ENCODE peak calls at places on chromosomes 13 and 19, in six cellular contexts. I is left lung, B is body of pancreas, Y is psoas muscle, G is cardiac muscle cell, J is keratinocyte. N is an unnamed sample.

GRCh38 chr19:21698215-21698614 is 69.2 kb downstream of the ZNF100 start:
- DNase-seq in I (no peak), B (no peak), Y (no peak), G (peak; percentile 56), J (no peak), N (no peak)

GRCh38 chr19:16168465-16169081 is 4.8 kb downstream of the CIB3 start:
- DNase-seq in I (no peak), B (no peak), Y (no peak), G (no peak), J (no peak), N (no peak)

GRCh38 chr13:35630551-35631275 is 154.2 kb upstream of the MAB21L1 start:
- DNase-seq in I (no peak), B (no peak), Y (no peak), G (peak; percentile 75), J (no peak), N (no peak)

GRCh38 chr13:27728271-27728670 is 64.0 kb upstream of the GSX1 start:
- DNase-seq in I (no peak), B (no peak), Y (no peak), G (no peak), J (no peak), N (no peak)

GRCh38 chr19:37763488-37763887 is 15.9 kb downstream of the ZNF573 start:
- DNase-seq in I (no peak), B (no peak), Y (no peak), G (no peak), J (no peak), N (no peak)

GRCh38 chr19:17466487-17466850 is 3.9 kb upstream of the SLC27A1 start:
- DNase-seq in I (no peak), B (no peak), Y (no peak), G (no peak), J (no peak), N (no peak)

GRCh38 chr13:109381546-109382180 is 404.7 kb downstream of the IRS2 start:
- DNase-seq in I (no peak), B (no peak), Y (no peak), G (no peak), J (peak; percentile 9), N (no peak)

GRCh38 chr13:75813323-75813722 is 177.2 kb downstream of the LMO7 start:
- DNase-seq in I (no peak), B (no peak), Y (no peak), G (no peak), J (no peak), N (no peak)

GRCh38 chr13:113112893-113113845 is 7.6 kb downstream of the F7 start:
- DNase-seq in I (no peak), B (no peak), Y (no peak), G (no peak), J (no peak), N (no peak)

GRCh38 chr19:28643284-28643683 is 569.7 kb downstream of the UQCRFS1 start:
- DNase-seq in I (no peak), B (peak; percentile 19), Y (no peak), G (no peak), J (no peak), N (no peak)

GRCh38 chr13:83153833-83154232 is 728.4 kb downstream of the SLITRK1 start:
- DNase-seq in I (no peak), B (no peak), Y (no peak), G (no peak), J (no peak), N (no peak)

GRCh38 chr19:42057856-42058255 is 12.2 kb downstream of the GRIK5 start:
- DNase-seq in I (no peak), B (no peak), Y (no peak), G (no peak), J (no peak), N (no peak)

GRCh38 chr19:31905980-31906948 is 439.1 kb upstream of the ZNF507 start:
- DNase-seq in I (peak; percentile 40), B (no peak), Y (peak; percentile 26), G (no peak), J (no peak), N (no peak)

GRCh38 chr19:16496613-16496983 is 404 bp downstream of the C19orf44 start:
- DNase-seq in I (no peak), B (no peak), Y (peak; percentile 63), G (no peak), J (no peak), N (no peak)

GRCh38 chr19:47239610-47240296 is 8.8 kb upstream of the BBC3 start:
- DNase-seq in I (no peak), B (peak; percentile 62), Y (peak; percentile 58), G (peak; percentile 59), J (no peak), N (no peak)

GRCh38 chr19:29941828-29942403 is at the start of gene URI1:
- DNase-seq in I (peak; percentile 90), B (peak; percentile 95), Y (peak; percentile 94), G (peak; percentile 93), J (peak; percentile 36), N (peak; percentile 95)

GRCh38 chr13:98658131-98658530 is 81.2 kb upstream of the STK24 start:
- DNase-seq in I (no peak), B (no peak), Y (no peak), G (no peak), J (no peak), N (no peak)

GRCh38 chr19:45952691-45953505 is 20.8 kb downstream of the NOVA2 start:
- DNase-seq in I (no peak), B (peak; percentile 66), Y (peak; percentile 47), G (peak; percentile 92), J (no peak), N (no peak)

GRCh38 chr19:36030264-36031148 is 2.2 kb downstream of the CLIP3 start:
- DNase-seq in I (no peak), B (no peak), Y (no peak), G (no peak), J (no peak), N (peak; percentile 51)

GRCh38 chr19:1956143-1956537 is 15.2 kb downstream of the CSNK1G2 start:
- DNase-seq in I (no peak), B (no peak), Y (no peak), G (no peak), J (no peak), N (no peak)

GRCh38 chr19:19652482-19653295 is 9.2 kb upstream of the GMIP start:
- DNase-seq in I (no peak), B (no peak), Y (no peak), G (no peak), J (no peak), N (no peak)

GRCh38 chr13:98513837-98514236 is 63.1 kb downstream of the STK24 start:
- DNase-seq in I (no peak), B (no peak), Y (no peak), G (no peak), J (no peak), N (no peak)

GRCh38 chr13:89897681-89898080 is 1449.8 kb upstream of the MIR17HG start:
- DNase-seq in I (no peak), B (no peak), Y (no peak), G (no peak), J (no peak), N (no peak)

DNA sequence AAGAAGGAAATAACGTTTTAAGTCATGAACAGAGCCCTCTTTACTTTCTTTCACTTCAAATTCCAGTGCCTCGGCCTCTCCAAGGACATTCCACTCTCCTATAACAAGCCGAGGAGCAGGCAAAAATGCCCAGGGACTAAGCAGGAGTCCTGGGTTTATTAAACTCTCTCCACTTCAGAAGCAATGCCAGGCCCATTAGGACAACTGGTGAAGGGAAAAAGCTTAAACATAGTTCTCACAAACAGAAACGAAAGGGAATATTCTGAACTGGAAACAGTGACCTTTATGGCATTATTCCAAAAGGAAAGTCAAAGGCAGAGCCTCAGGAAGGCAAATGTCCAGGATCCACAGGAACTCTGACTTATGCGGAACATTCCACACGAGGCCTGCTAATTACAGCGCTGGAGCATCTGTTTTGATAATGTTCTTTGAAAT is 30.9 kb upstream of the MED4 start:
- DNase-seq in I (no peak), B (no peak), Y (no peak), G (peak; percentile 3), J (no peak), N (no peak)
- H3K27ac ChIP-seq in I (peak overlapping the region; percentile 78), B (no peak overlapping the region), Y (peak overlapping the region; percentile 73), G (no peak overlapping the region), J (no peak overlapping the region), N (peak overlapping the region; percentile 31)

GRCh38 chr13:44668707-44669106 is 92.6 kb upstream of the TSC22D1 start:
- DNase-seq in I (no peak), B (no peak), Y (no peak), G (no peak), J (no peak), N (no peak)

GRCh38 chr13:44662515-44662914 is 86.4 kb upstream of the TSC22D1 start:
- DNase-seq in I (no peak), B (no peak), Y (no peak), G (no peak), J (no peak), N (no peak)

GRCh38 chr13:44664308-44664707 is 88.2 kb upstream of the TSC22D1 start:
- DNase-seq in I (no peak), B (no peak), Y (no peak), G (no peak), J (no peak), N (no peak)

GRCh38 chr13:44669534-44669933 is 93.4 kb upstream of the TSC22D1 start:
- DNase-seq in I (no peak), B (no peak), Y (no peak), G (no peak), J (no peak), N (no peak)

DNA sequence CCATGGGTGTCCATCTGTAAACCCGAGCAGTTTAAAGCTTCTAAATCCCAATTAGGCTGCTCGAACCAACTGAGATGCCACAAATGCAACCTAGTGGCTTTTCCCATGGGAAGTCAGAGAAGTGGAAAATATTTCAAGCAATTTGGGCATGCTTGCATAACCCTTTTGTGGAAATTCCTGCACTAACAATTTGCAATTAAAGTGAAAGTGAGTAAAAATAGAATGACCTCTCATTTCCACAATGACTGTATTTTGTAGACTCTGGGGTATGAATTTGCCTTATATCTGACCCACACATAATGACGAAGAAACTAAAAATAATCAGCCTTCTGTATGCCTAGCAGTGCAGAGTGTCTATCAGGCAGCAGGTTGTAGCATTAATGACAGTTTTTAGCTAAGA is 91.8 kb upstream of the TSC22D1 start:
- DNase-seq in I (no peak), B (no peak), Y (no peak), G (no peak), J (no peak), N (no peak)
- H3K4me3 ChIP-seq in I (no peak overlapping the region), B (no peak overlapping the region), Y (no peak overlapping the region), G (no peak overlapping the region), J (no peak overlapping the region), N (no peak overlapping the region)

GRCh38 chr19:44748426-44749254 is at the start of gene BCL3:
- DNase-seq in I (peak; percentile 85), B (peak; percentile 76), Y (peak; percentile 84), G (peak; percentile 68), J (no peak), N (peak; percentile 88)

GRCh38 chr19:44747739-44748425 is 626 bp upstream of the BCL3 start:
- DNase-seq in I (peak; percentile 86), B (peak; percentile 70), Y (peak; percentile 80), G (peak; percentile 46), J (no peak), N (peak; percentile 78)

GRCh38 chr19:44749994-44750393 is 1.5 kb downstream of the BCL3 start:
- DNase-seq in I (no peak), B (no peak), Y (no peak), G (no peak), J (no peak), N (no peak)

GRCh38 chr19:44750713-44751112 is 2.2 kb downstream of the BCL3 start:
- DNase-seq in I (no peak), B (no peak), Y (no peak), G (no peak), J (no peak), N (no peak)

GRCh38 chr19:44749318-44749717 is 810 bp downstream of the BCL3 start:
- DNase-seq in I (no peak), B (no peak), Y (no peak), G (no peak), J (no peak), N (no peak)
- H3K4me1 ChIP-seq in I (peaks cover 71% of the 10 kb centered on the region), B (peaks cover 84% of the 10 kb centered on the region), Y (peaks cover 36% of the 10 kb centered on the region), G (peaks cover 4% of the 10 kb centered on the region), J (peaks cover 50% of the 10 kb centered on the region), N (peaks cover 2% of the 10 kb centered on the region)

GRCh38 chr19:5111051-5111450 is 142.1 kb downstream of the KDM4B start:
- DNase-seq in I (no peak), B (no peak), Y (no peak), G (no peak), J (no peak), N (no peak)
- H3K27ac ChIP-seq in I (no peak overlapping the region), B (peak overlapping the region; percentile 6), Y (no peak overlapping the region), G (peak overlapping the region; percentile 99), J (no peak overlapping the region), N (no peak overlapping the region)